ENCODE peak calls at places on chromosomes 1 and 21, in seven cellular contexts. X, D, K, H, C, Z and R are unnamed samples.
A peak's percentile ranks its signal among the peaks of the same experiment; 100 is the strongest.

GRCh38 chr1:227434808-227435207 is 116.5 kb upstream of the CDC42BPA start:
- DNase-seq in C (no peak), K (no peak), X (no peak), D (no peak), H (no peak), Z (no peak), R (no peak)

GRCh38 chr1:13735168-13735930 is 35.4 kb downstream of the PRDM2 start:
- DNase-seq in H (no peak), Z (no peak), X (no peak), K (no peak), D (no peak), C (peak; percentile 24), R (no peak)

GRCh38 chr1:22043175-22043769 is 9.2 kb upstream of the CDC42 start:
- DNase-seq in Z (peak; percentile 38), X (no peak), H (no peak), C (no peak), D (no peak), K (no peak), R (no peak)

GRCh38 chr1:7591565-7591964 is 179.5 kb upstream of the VAMP3 start:
- DNase-seq in H (no peak), X (peak; percentile 15), C (no peak), D (no peak), Z (peak; percentile 24), K (no peak), R (no peak)

GRCh38 chr1:19323987-19324664 is 12.0 kb downstream of the SLC66A1 start:
- DNase-seq in D (no peak), C (no peak), X (no peak), H (no peak), Z (no peak), K (no peak), R (no peak)

GRCh38 chr21:29382029-29382654 is 83.4 kb downstream of the BACH1 start:
- DNase-seq in H (peak; percentile 32), C (peak; percentile 37), K (no peak), D (peak; percentile 42), Z (no peak), X (no peak), R (no peak)

GRCh38 chr1:161473363-161473762 is 31.9 kb upstream of the FCGR2A start:
- DNase-seq in C (no peak), D (peak; percentile 4), Z (no peak), H (peak; percentile 12), X (no peak), K (no peak), R (no peak)

GRCh38 chr1:86150553-86151055 is 6.0 kb downstream of the COL24A1 start:
- DNase-seq in D (no peak), X (no peak), K (no peak), Z (no peak), H (peak; percentile 40), C (peak; percentile 16), R (no peak)

GRCh38 chr1:172238969-172239368 is 181.5 kb upstream of the C1orf105 start:
- DNase-seq in C (no peak), H (no peak), X (no peak), Z (no peak), K (no peak), D (no peak), R (no peak)

GRCh38 chr1:151968058-151968457 is 25.6 kb downstream of the S100A10 start:
- DNase-seq in X (no peak), H (peak; percentile 64), K (no peak), D (peak; percentile 63), Z (peak; percentile 76), C (peak; percentile 67), R (no peak)

GRCh38 chr1:29330856-29331255 is 94.5 kb downstream of the PTPRU start:
- DNase-seq in K (no peak), Z (no peak), X (no peak), H (no peak), C (no peak), D (no peak), R (no peak)

GRCh38 chr1:234737915-234738314 is 127.9 kb upstream of the IRF2BP2 start:
- DNase-seq in K (no peak), D (no peak), C (no peak), H (no peak), Z (no peak), X (no peak), R (no peak)

GRCh38 chr1:39094685-39095084 is 68.5 kb downstream of the NDUFS5 start:
- DNase-seq in X (no peak), D (no peak), Z (no peak), K (no peak), H (no peak), C (no peak), R (no peak)

GRCh38 chr1:66022904-66023620 is 230.4 kb downstream of the PDE4B start:
- DNase-seq in D (peak; percentile 23), X (no peak), H (peak; percentile 47), C (peak; percentile 8), Z (no peak), K (no peak), R (no peak)
- TF ChIP-seq CTCF in D (no peak), X (no peak), H (no peak), C (no peak), Z (no peak), K (no peak), R (no peak)

GRCh38 chr1:232793944-232794343 is 11.3 kb upstream of the MAP10 start:
- DNase-seq in Z (peak; percentile 49), X (no peak), C (no peak), K (no peak), H (peak; percentile 35), D (peak; percentile 86), R (no peak)
- TF ChIP-seq CTCF in Z (peak; percentile 54), X (no peak), C (no peak), K (peak; percentile 18), H (no peak), D (peak; percentile 23), R (no peak)

GRCh38 chr1:82086739-82087138 is 286.0 kb downstream of the ADGRL2 start:
- DNase-seq in D (no peak), K (no peak), X (no peak), C (no peak), Z (no peak), H (no peak), R (no peak)

GRCh38 chr1:82090104-82090503 is 289.4 kb downstream of the ADGRL2 start:
- DNase-seq in X (no peak), D (peak; percentile 1), H (peak; percentile 25), C (peak; percentile 41), K (no peak), Z (no peak), R (no peak)

GRCh38 chr1:82091274-82091673 is 290.5 kb downstream of the ADGRL2 start:
- DNase-seq in Z (no peak), D (no peak), H (no peak), K (no peak), C (no peak), X (no peak), R (no peak)

GRCh38 chr1:82094136-82094535 is 293.4 kb downstream of the ADGRL2 start:
- DNase-seq in H (no peak), C (no peak), Z (no peak), D (no peak), K (no peak), X (no peak), R (no peak)

DNA sequence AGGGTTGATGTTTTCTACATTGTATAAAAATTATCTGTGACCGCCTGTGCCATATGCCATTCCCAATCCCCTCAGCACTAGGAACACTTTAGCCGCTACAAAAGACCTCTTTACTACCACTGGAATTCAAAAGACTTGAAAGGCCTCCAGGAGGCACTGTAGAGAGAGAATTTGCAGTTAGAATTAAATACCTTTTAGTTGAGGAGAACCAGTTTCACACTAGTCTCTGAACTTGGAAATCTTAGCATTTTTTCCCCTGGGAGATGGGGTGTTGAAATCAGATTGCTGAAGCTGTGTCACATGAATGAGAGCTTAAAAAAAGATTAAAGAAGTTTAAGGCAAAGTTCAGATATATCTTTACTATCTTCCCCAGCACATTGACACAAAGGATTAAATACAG is 291.0 kb downstream of the ADGRL2 start:
- DNase-seq in Z (no peak), H (peak; percentile 41), K (no peak), X (no peak), D (peak; percentile 2), C (peak; percentile 61), R (no peak)
- TF ChIP-seq CTCF in Z (no peak), H (no peak), K (no peak), X (no peak), D (no peak), C (no peak), R (no peak)

GRCh38 chr1:3349161-3349967 is 105.1 kb upstream of the ARHGEF16 start:
- DNase-seq in Z (no peak), C (peak; percentile 17), D (peak; percentile 23), H (peak; percentile 42), X (no peak), K (no peak), R (no peak)

GRCh38 chr1:3349968-3350299 is 104.5 kb upstream of the ARHGEF16 start:
- DNase-seq in K (no peak), H (no peak), C (no peak), D (no peak), X (no peak), Z (no peak), R (no peak)

GRCh38 chr1:3352084-3352951 is 102.1 kb upstream of the ARHGEF16 start:
- DNase-seq in H (peak; percentile 65), Z (no peak), D (peak; percentile 26), C (peak; percentile 81), X (peak; percentile 82), K (no peak), R (no peak)

GRCh38 chr1:3351300-3352083 is 103.0 kb upstream of the ARHGEF16 start:
- DNase-seq in D (no peak), Z (no peak), C (no peak), K (no peak), H (no peak), X (no peak), R (no peak)

GRCh38 chr1:3350441-3351261 is 103.8 kb upstream of the ARHGEF16 start:
- DNase-seq in H (no peak), K (no peak), X (peak; percentile 74), Z (no peak), C (peak; percentile 68), D (no peak), R (no peak)
- TF ChIP-seq CTCF in H (no peak), K (no peak), X (peak; percentile 35), Z (no peak), C (peak; percentile 46), D (no peak), R (no peak)